ENCODE peak calls at places on chromosomes 13 and 19, in eight cellular contexts. One of them, this sample, is unnamed.

GRCh38 chr13:66407159-66407558 is 823.0 kb downstream of the PCDH9 start:
- DNase-seq in Calu3: no peak
- DNase-seq in substantia nigra: no peak
- DNase-seq in foreskin fibroblast: no peak
- DNase-seq in cardiac muscle cell: no peak
- DNase-seq in activated T-cell treated with anti-CD3 and anti-CD28 coated beads, Interleukin-2, amount 50 U/mL, for 24 hours: no peak
- DNase-seq in activated B cell treated with CpG ODN at 0.5 μM for 24 hours: no peak
- DNase-seq in EL: no peak
- DNase-seq in this sample: no peak

GRCh38 chr13:111252449-111253124 is 67.9 kb upstream of the TEX29 start:
- DNase-seq in Calu3: no peak
- DNase-seq in substantia nigra: no peak
- DNase-seq in foreskin fibroblast: peak
- DNase-seq in cardiac muscle cell: no peak
- DNase-seq in activated T-cell treated with anti-CD3 and anti-CD28 coated beads, Interleukin-2, amount 50 U/mL, for 24 hours: no peak
- DNase-seq in activated B cell treated with CpG ODN at 0.5 μM for 24 hours: no peak
- DNase-seq in EL: no peak
- DNase-seq in this sample: no peak

GRCh38 chr13:40331802-40332201 is 334.6 kb downstream of the FOXO1 start:
- DNase-seq in Calu3: no peak
- DNase-seq in substantia nigra: no peak
- DNase-seq in foreskin fibroblast: no peak
- DNase-seq in cardiac muscle cell: no peak
- DNase-seq in activated T-cell treated with anti-CD3 and anti-CD28 coated beads, Interleukin-2, amount 50 U/mL, for 24 hours: no peak
- DNase-seq in activated B cell treated with CpG ODN at 0.5 μM for 24 hours: no peak
- DNase-seq in EL: no peak
- DNase-seq in this sample: no peak

GRCh38 chr13:73657821-73658540 is 476.2 kb downstream of the KLF12 start:
- DNase-seq in Calu3: no peak
- DNase-seq in substantia nigra: no peak
- DNase-seq in foreskin fibroblast: peak
- DNase-seq in cardiac muscle cell: peak
- DNase-seq in activated T-cell treated with anti-CD3 and anti-CD28 coated beads, Interleukin-2, amount 50 U/mL, for 24 hours: no peak
- DNase-seq in activated B cell treated with CpG ODN at 0.5 μM for 24 hours: no peak
- DNase-seq in EL: peak
- DNase-seq in this sample: no peak

GRCh38 chr19:5951338-5951861 is 26.5 kb downstream of the RANBP3 start:
- DNase-seq in Calu3: no peak
- DNase-seq in substantia nigra: no peak
- DNase-seq in foreskin fibroblast: no peak
- DNase-seq in cardiac muscle cell: no peak
- DNase-seq in activated T-cell treated with anti-CD3 and anti-CD28 coated beads, Interleukin-2, amount 50 U/mL, for 24 hours: no peak
- DNase-seq in activated B cell treated with CpG ODN at 0.5 μM for 24 hours: no peak
- DNase-seq in EL: no peak
- DNase-seq in this sample: no peak

GRCh38 chr19:46023311-46023779 is 492 bp upstream of the PGLYRP1 start:
- DNase-seq in Calu3: no peak
- DNase-seq in substantia nigra: no peak
- DNase-seq in foreskin fibroblast: no peak
- DNase-seq in cardiac muscle cell: no peak
- DNase-seq in activated T-cell treated with anti-CD3 and anti-CD28 coated beads, Interleukin-2, amount 50 U/mL, for 24 hours: no peak
- DNase-seq in activated B cell treated with CpG ODN at 0.5 μM for 24 hours: no peak
- DNase-seq in EL: no peak
- DNase-seq in this sample: no peak

GRCh38 chr19:38182536-38183210 is 41.3 kb downstream of the DPF1 start:
- DNase-seq in Calu3: no peak
- DNase-seq in substantia nigra: no peak
- DNase-seq in foreskin fibroblast: peak
- DNase-seq in cardiac muscle cell: no peak
- DNase-seq in activated T-cell treated with anti-CD3 and anti-CD28 coated beads, Interleukin-2, amount 50 U/mL, for 24 hours: no peak
- DNase-seq in activated B cell treated with CpG ODN at 0.5 μM for 24 hours: no peak
- DNase-seq in EL: no peak
- DNase-seq in this sample: no peak

GRCh38 chr13:84867246-84867645 is 932.0 kb downstream of the SLITRK6 start:
- DNase-seq in Calu3: no peak
- DNase-seq in substantia nigra: no peak
- DNase-seq in foreskin fibroblast: no peak
- DNase-seq in cardiac muscle cell: no peak
- DNase-seq in activated T-cell treated with anti-CD3 and anti-CD28 coated beads, Interleukin-2, amount 50 U/mL, for 24 hours: no peak
- DNase-seq in activated B cell treated with CpG ODN at 0.5 μM for 24 hours: no peak
- DNase-seq in EL: no peak
- DNase-seq in this sample: no peak

GRCh38 chr13:47397739-47398138 is 500.9 kb upstream of the HTR2A start:
- DNase-seq in Calu3: peak
- DNase-seq in substantia nigra: no peak
- DNase-seq in foreskin fibroblast: peak
- DNase-seq in cardiac muscle cell: peak
- DNase-seq in activated T-cell treated with anti-CD3 and anti-CD28 coated beads, Interleukin-2, amount 50 U/mL, for 24 hours: no peak
- DNase-seq in activated B cell treated with CpG ODN at 0.5 μM for 24 hours: no peak
- DNase-seq in EL: peak
- DNase-seq in this sample: no peak

GRCh38 chr13:106573279-106573831 is 5.4 kb upstream of the ARGLU1 start:
- DNase-seq in Calu3: no peak
- DNase-seq in substantia nigra: no peak
- DNase-seq in foreskin fibroblast: peak
- DNase-seq in cardiac muscle cell: peak
- DNase-seq in activated T-cell treated with anti-CD3 and anti-CD28 coated beads, Interleukin-2, amount 50 U/mL, for 24 hours: no peak
- DNase-seq in activated B cell treated with CpG ODN at 0.5 μM for 24 hours: no peak
- DNase-seq in EL: peak
- DNase-seq in this sample: no peak

This sample was measured in RKO.